ENCODE peak calls at places on chromosomes 12 and 14, in five cellular contexts. A is A549, M is choroid plexus epithelial cell, W is adipocyte, F is H7. X is an unnamed sample.

GRCh38 chr12:105562727-105563072 is 232.2 kb downstream of the C12orf75 start:
- DNase-seq in F (no peak), A (peak), W (no peak), M (no peak), X (peak)

GRCh38 chr12:89154743-89155530 is 197.4 kb downstream of the DUSP6 start:
- DNase-seq in W (no peak), A (no peak), F (no peak), M (peak), X (no peak)

GRCh38 chr14:100568998-100569733 is 18.1 kb downstream of the BEGAIN start:
- DNase-seq in W (peak), A (no peak), F (peak), M (no peak), X (no peak)

GRCh38 chr12:112153181-112153899 is 28.0 kb downstream of the TRAFD1 start:
- DNase-seq in F (peak), A (no peak), W (no peak), M (no peak), X (no peak)

GRCh38 chr12:39622306-39622705 is 2.7 kb upstream of the ABCD2 start:
- DNase-seq in W (no peak), M (no peak), A (no peak), F (no peak), X (no peak)

GRCh38 chr14:44149597-44149996 is 357.5 kb downstream of the FSCB start:
- DNase-seq in F (peak), W (no peak), M (no peak), A (peak), X (peak)

GRCh38 chr12:16880864-16881285 is 274.9 kb upstream of the LMO3 start:
- DNase-seq in M (no peak), F (peak), A (peak), W (no peak), X (no peak)

GRCh38 chr14:38882533-38882932 is 220.5 kb downstream of the SEC23A start:
- DNase-seq in W (no peak), A (no peak), M (no peak), F (no peak), X (peak)

GRCh38 chr12:95633671-95634465 is 82.6 kb upstream of the USP44 start:
- DNase-seq in W (no peak), F (no peak), A (no peak), M (peak), X (peak)

GRCh38 chr12:113302925-113303640 is 31.8 kb downstream of the SLC8B1 start:
- DNase-seq in M (no peak), W (no peak), F (no peak), A (no peak), X (no peak)

GRCh38 chr12:103884316-103884715 is 43.3 kb upstream of the NT5DC3 start:
- DNase-seq in F (no peak), A (peak), W (peak), M (peak), X (peak)

GRCh38 chr14:34368115-34368970 is 93.7 kb downstream of the SPTSSA start:
- DNase-seq in F (no peak), A (peak), M (peak), W (peak), X (peak)

GRCh38 chr14:105138551-105139111 is 29.9 kb downstream of the JAG2 start:
- DNase-seq in A (no peak), M (no peak), W (no peak), F (peak), X (no peak)

GRCh38 chr12:63292476-63293228 is 141.7 kb upstream of the AVPR1A start:
- DNase-seq in W (peak), M (no peak), F (no peak), A (no peak), X (no peak)

GRCh38 chr12:108302471-108303311 is 36.4 kb downstream of the CMKLR1 start:
- DNase-seq in F (peak), M (peak), W (peak), A (peak), X (no peak)
- H3K4me3 ChIP-seq in F (no peak), M (no peak), W (peak), A (no peak), X (no peak)

GRCh38 chr14:36661506-36662257 is at the start of gene PAX9:
- DNase-seq in F (peak), W (peak), A (peak), M (peak), X (peak)

GRCh38 chr14:36662258-36662542 is 540 bp downstream of the PAX9 start:
- DNase-seq in M (no peak), F (no peak), W (no peak), A (no peak), X (no peak)

GRCh38 chr14:36663404-36664321 is 2.0 kb downstream of the PAX9 start:
- DNase-seq in W (peak), A (no peak), F (peak), M (peak), X (peak)

GRCh38 chr14:36664322-36665193 is 2.9 kb downstream of the PAX9 start:
- DNase-seq in F (peak), A (no peak), M (no peak), W (peak), X (no peak)

GRCh38 chr14:36662543-36663403 is 1.1 kb downstream of the PAX9 start:
- DNase-seq in W (peak), F (peak), M (peak), A (peak), X (peak)
- H3K4me3 ChIP-seq in W (peak), F (peak), M (peak), A (peak), X (peak)

GRCh38 chr12:121537814-121538698 is 42.8 kb downstream of the KDM2B start:
- DNase-seq in M (no peak), A (no peak), W (peak), F (peak), X (no peak)

GRCh38 chr12:121536058-121536928 is 44.5 kb downstream of the KDM2B start:
- DNase-seq in F (peak), W (peak), A (peak), M (peak), X (peak)

GRCh38 chr12:121536929-121537813 is 43.7 kb downstream of the KDM2B start:
- DNase-seq in A (peak), F (peak), M (peak), W (peak), X (peak)

GRCh38 chr12:121539908-121540307 is 40.9 kb downstream of the KDM2B start:
- DNase-seq in M (no peak), A (no peak), F (no peak), W (no peak), X (no peak)

DNA sequence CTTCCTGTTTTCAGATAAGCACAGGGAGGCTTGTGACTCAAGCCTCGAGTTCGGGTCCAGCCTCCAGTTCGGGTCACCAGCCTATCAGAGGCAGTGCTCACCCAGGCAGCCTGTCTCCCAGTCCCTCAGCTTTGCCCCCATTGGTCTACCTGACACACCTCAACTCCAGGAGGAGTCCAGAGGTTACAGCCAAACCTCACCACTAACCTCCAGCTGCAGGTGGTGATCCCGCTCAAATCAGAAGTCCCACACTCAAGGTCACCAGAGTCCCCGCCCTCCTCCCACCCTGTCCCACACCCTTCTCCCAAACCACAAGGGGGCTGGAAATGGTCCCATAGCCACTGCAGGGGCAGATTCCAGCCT is 42.1 kb downstream of the KDM2B start:
- DNase-seq in A (peak), W (no peak), M (no peak), F (peak), X (peak)
- H3K4me3 ChIP-seq in A (peak), W (no peak), M (no peak), F (no peak), X (no peak)

GRCh38 chr14:50758945-50759344 is 72.0 kb downstream of the NIN start:
- DNase-seq in F (no peak), A (no peak), M (no peak), W (no peak), X (no peak)

GRCh38 chr14:50759800-50760543 is 71.0 kb downstream of the NIN start:
- DNase-seq in W (no peak), F (no peak), M (no peak), A (no peak), X (no peak)

GRCh38 chr14:50756300-50756699 is 74.7 kb downstream of the NIN start:
- DNase-seq in W (no peak), M (no peak), F (no peak), A (no peak), X (no peak)

GRCh38 chr14:50757702-50758101 is 73.3 kb downstream of the NIN start:
- DNase-seq in M (no peak), W (no peak), A (no peak), F (no peak), X (no peak)

GRCh38 chr14:50758279-50758678 is 72.7 kb downstream of the NIN start:
- DNase-seq in A (no peak), W (no peak), F (no peak), M (no peak), X (no peak)
- H3K4me3 ChIP-seq in A (no peak), W (no peak), F (no peak), M (no peak), X (no peak)

GRCh38 chr12:122983789-122984515 is 3.5 kb downstream of the ARL6IP4 start:
- DNase-seq in A (no peak), F (peak), W (no peak), M (peak), X (no peak)

GRCh38 chr12:122981036-122981471 is 573 bp downstream of the ARL6IP4 start:
- DNase-seq in A (no peak), M (peak), F (peak), W (no peak), X (peak)

GRCh38 chr12:122981587-122982493 is 1.4 kb downstream of the ARL6IP4 start:
- DNase-seq in W (no peak), F (no peak), M (no peak), A (no peak), X (no peak)

GRCh38 chr12:122982963-122983788 is 2.7 kb downstream of the ARL6IP4 start:
- DNase-seq in F (no peak), M (no peak), A (no peak), W (no peak), X (no peak)

DNA sequence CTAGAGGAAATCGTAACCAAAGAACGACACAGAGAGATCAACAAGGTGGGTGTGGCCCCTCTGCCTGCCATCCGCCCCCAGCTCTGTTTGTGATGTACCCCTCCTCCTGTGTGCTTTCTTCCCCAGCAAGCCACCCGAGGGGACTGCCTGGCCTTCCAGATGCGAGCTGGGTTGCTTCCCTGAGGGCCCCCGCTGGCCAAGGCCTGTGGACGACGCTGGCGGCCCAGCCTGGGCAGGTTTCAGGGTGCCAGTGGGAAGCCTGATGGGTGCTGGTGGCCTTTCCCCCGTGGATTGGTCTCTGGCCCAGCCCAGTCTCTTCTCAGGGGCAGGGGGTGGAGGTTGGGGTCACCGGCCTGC is 2.0 kb downstream of the ARL6IP4 start:
- DNase-seq in F (no peak), A (no peak), W (no peak), M (no peak), X (no peak)
- H3K4me3 ChIP-seq in F (no peak), A (no peak), W (peak), M (peak), X (no peak)

GRCh38 chr14:75281691-75282000 is 3.0 kb downstream of the FOS start:
- DNase-seq in W (no peak), F (no peak), M (no peak), A (no peak), X (no peak)
- H3K4me3 ChIP-seq in W (peak), F (no peak), M (peak), A (no peak), X (no peak)

GRCh38 chr12:12788675-12789368 is 3.4 kb downstream of the APOLD1 start:
- DNase-seq in W (peak), A (peak), F (peak), M (peak), X (peak)

GRCh38 chr12:12791756-12792346 is 6.4 kb downstream of the APOLD1 start:
- DNase-seq in W (no peak), A (peak), M (peak), F (no peak), X (no peak)

GRCh38 chr12:12792421-12792820 is 7.0 kb downstream of the APOLD1 start:
- DNase-seq in A (no peak), W (no peak), F (no peak), M (no peak), X (no peak)

GRCh38 chr12:12788131-12788530 is 2.7 kb downstream of the APOLD1 start:
- DNase-seq in A (no peak), W (no peak), F (no peak), M (no peak), X (no peak)

DNA sequence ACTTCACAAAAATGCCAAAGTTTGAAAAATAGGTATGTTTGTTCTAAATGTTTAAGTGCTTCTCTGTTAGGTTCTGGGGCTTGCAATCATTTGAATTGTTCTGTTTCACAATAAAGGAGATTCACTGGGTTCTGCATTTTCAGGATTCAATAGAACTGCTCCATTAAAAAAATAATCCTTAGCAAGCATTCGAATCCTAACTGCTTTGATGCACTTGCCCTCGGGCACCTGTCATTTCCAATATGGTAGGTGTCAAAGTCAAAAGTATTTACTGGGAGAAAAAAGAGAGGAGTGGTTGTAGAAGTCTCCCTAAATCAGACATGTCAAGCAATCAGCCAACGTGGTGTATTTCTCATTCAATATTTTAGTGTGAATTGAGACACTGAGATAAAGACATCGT is 5.5 kb downstream of the APOLD1 start:
- DNase-seq in M (no peak), A (no peak), W (no peak), F (no peak), X (no peak)
- H3K4me3 ChIP-seq in M (no peak), A (no peak), W (no peak), F (no peak), X (no peak)

DNA sequence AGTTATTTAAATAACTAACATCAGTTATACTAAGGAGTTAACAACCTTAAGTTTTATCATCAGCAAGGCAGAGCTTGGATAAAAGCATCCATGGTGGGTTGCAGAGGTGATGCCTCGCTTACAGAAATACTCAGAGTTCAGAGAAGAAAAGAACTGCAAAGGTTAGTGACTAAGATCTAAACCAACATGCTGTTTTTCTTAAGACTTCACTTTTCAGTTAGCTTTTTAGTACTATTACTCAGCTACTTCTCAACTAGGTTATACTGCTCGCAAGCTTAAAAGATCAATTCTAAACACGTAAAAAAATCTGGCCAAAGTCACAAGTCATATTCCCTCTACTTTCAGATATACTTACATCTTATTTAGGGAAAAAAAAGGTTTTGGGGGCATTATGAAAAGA is 2.8 kb downstream of the PPP1CC start:
- DNase-seq in M (no peak), F (no peak), A (no peak), W (peak), X (no peak)
- H3K4me3 ChIP-seq in M (peak), F (no peak), A (peak), W (peak), X (no peak)

GRCh38 chr12:6638305-6638704 is 2.5 kb upstream of the LPAR5 start:
- DNase-seq in F (peak), M (no peak), W (no peak), A (no peak), X (no peak)

GRCh38 chr12:6632026-6632978 is 3.5 kb downstream of the LPAR5 start:
- DNase-seq in W (no peak), F (no peak), A (no peak), M (no peak), X (peak)

GRCh38 chr12:6635375-6635855 is 344 bp downstream of the LPAR5 start:
- DNase-seq in A (no peak), W (no peak), F (no peak), M (peak), X (no peak)

GRCh38 chr12:6639151-6639773 is 3.5 kb upstream of the LPAR5 start:
- DNase-seq in F (no peak), A (no peak), W (no peak), M (no peak), X (no peak)

GRCh38 chr12:6635856-6636521 is at the start of gene LPAR5:
- DNase-seq in A (peak), M (peak), F (peak), W (no peak), X (peak)
- H3K4me3 ChIP-seq in A (no peak), M (no peak), F (no peak), W (no peak), X (peak)

GRCh38 chr14:26199599-26200370 is 398.0 kb downstream of the NOVA1 start:
- DNase-seq in F (no peak), A (no peak), W (no peak), M (peak), X (no peak)

GRCh38 chr14:26206640-26207039 is 391.2 kb downstream of the NOVA1 start:
- DNase-seq in M (no peak), A (no peak), W (no peak), F (no peak), X (no peak)

GRCh38 chr14:26200675-26201074 is 397.2 kb downstream of the NOVA1 start:
- DNase-seq in F (no peak), A (no peak), M (peak), W (no peak), X (peak)

GRCh38 chr14:26204362-26204953 is 393.4 kb downstream of the NOVA1 start:
- DNase-seq in A (no peak), W (no peak), M (peak), F (peak), X (no peak)

DNA sequence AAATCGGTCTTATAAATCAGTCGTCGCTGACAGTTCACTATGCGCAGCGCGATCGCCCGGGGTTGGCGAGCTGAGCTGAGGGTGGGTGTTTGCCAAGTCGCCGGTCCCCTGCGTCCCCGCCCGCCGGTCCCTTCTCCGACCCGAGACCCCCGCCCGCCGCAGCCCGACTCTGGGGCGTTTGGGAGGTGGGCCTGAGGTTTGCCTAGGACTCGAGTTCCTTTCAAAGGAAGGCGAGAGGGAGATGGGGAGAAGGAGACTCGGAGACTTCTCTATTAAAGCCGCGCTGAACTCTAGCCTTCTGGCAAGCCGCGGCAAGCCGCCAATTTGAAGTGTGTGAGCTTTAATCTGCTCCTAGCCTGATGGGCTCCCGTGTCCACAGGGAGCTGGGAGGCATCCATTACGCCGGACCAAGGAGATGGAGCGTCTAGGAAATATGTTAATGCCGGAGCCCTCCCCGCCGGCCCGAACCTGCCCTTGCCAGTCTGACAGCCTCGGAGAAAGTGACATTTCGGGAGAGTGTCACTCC is 392.8 kb downstream of the NOVA1 start:
- DNase-seq in M (peak), W (no peak), F (peak), A (no peak), X (peak)
- H3K4me3 ChIP-seq in M (peak), W (peak), F (peak), A (no peak), X (peak)